ENCODE peak calls at places on chromosomes 4 and X, in four cellular contexts. Q is endothelial cell, V is retinal pigment epithelial cell, D is astrocyte of the spinal cord. R is an unnamed sample.

GRCh38 chr4:177393236-177393635 is 49.0 kb downstream of the AGA start:
- DNase-seq in D (no peak), Q (no peak), V (no peak), R (no peak)

GRCh38 chr4:185202984-185203379 is 818 bp downstream of the CFAP97 start:
- DNase-seq in V (no peak), Q (peak), D (no peak), R (no peak)

GRCh38 chrX:111041018-111041462 is 55.0 kb upstream of the PAK3 start:
- DNase-seq in V (peak), D (peak), Q (no peak), R (peak)

GRCh38 chr4:153467897-153468262 is 1.7 kb downstream of the TMEM131L start:
- DNase-seq in V (no peak), D (no peak), Q (no peak), R (no peak)

GRCh38 chr4:138039010-138039409 is 203.1 kb downstream of the SLC7A11 start:
- DNase-seq in D (peak), V (no peak), Q (no peak), R (no peak)

GRCh38 chr4:148770377-148770776 is 328.2 kb upstream of the NR3C2 start:
- DNase-seq in Q (no peak), D (no peak), V (no peak), R (no peak)

GRCh38 chr4:113776016-113776415 is 14.5 kb upstream of the CAMK2D start:
- DNase-seq in V (no peak), D (no peak), Q (no peak), R (no peak)

GRCh38 chrX:140439455-140439854 is 65.4 kb downstream of the SOX3 start:
- DNase-seq in D (peak), V (no peak), Q (peak), R (no peak)

GRCh38 chrX:25015486-25016360 is at the start of gene ARX:
- DNase-seq in D (peak), Q (peak), V (peak), R (no peak)

GRCh38 chrX:110733166-110733565 is 62.5 kb downstream of the CHRDL1 start:
- DNase-seq in V (no peak), D (no peak), Q (no peak), R (no peak)

GRCh38 chr4:70505152-70505748 is 13.1 kb upstream of the AMTN start:
- DNase-seq in V (no peak), Q (peak), D (peak), R (peak)

GRCh38 chr4:8117278-8117682 is 41.3 kb downstream of the ABLIM2 start:
- DNase-seq in Q (no peak), D (no peak), V (no peak), R (peak)

GRCh38 chr4:113881256-113881655 is 98.2 kb downstream of the ARSJ start:
- DNase-seq in V (no peak), Q (no peak), D (peak), R (no peak)

GRCh38 chrX:69197690-69198089 is 32.4 kb upstream of the PJA1 start:
- DNase-seq in Q (no peak), V (no peak), D (no peak), R (no peak)

GRCh38 chr4:26175016-26175786 is 145.6 kb upstream of the RBPJ start:
- DNase-seq in Q (no peak), V (no peak), D (no peak), R (no peak)

GRCh38 chrX:1700757-1701156 is 85.9 kb downstream of the ASMT start:
- DNase-seq in D (no peak), Q (no peak), V (no peak), R (no peak)
- TF ChIP-seq CTCF in D (no peak), Q (no peak), V (no peak), R (no peak)

GRCh38 chrX:150203249-150203647 is 159.9 kb upstream of the MAMLD1 start:
- DNase-seq in V (no peak), Q (no peak), D (no peak), R (no peak)
- TF ChIP-seq CTCF in V (no peak), Q (no peak), D (no peak), R (no peak)

DNA sequence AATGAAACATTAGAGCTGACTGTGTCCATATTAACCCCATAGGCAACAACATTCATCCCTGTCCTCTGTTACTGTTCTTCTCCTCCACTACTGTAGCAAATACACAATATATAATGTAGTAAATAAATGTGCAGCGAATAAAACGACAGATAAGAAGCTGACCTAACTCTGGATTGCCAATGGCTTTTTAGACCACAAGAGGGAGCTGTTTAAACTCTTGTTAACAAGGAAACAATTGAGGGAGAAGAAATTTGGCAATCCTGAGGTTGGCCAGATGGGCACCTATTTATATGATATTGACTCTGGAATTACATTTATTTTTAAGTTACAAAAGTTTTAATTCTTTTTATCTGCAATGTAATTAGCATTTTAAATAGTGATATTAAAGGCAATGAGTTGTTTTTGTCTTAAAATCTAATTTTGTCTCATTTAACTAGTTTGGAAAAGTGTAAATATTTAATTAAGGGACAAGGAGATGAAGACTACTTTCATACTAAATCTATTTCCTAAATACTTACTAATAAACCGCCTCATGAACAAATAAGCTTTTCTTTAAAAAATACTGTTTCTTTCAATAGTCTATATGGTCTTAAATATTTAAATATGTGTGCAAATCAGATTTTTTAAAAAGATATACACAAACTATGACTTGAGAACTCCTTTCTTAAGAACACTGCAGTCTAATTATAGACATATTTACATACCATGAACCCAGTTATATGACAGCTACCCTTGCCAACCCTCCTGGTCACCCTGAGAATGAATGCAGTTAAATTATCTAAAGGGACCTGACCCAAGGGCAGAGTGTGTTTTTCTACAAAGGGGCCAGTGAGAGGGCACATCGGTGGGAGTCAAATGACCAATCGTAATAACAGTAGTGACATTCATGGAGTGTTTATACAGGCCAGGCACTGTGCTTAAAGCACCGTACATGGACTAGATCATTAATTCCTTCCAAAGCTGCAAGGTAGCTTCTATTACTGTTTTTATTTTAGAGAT is 52.9 kb upstream of the HPF1 start:
- DNase-seq in D (peak), Q (peak), V (peak), R (peak)
- TF ChIP-seq CTCF in D (peak), Q (peak), V (peak), R (peak)

GRCh38 chr4:169774466-169775445 is 17.0 kb upstream of the HPF1 start:
- DNase-seq in V (no peak), D (peak), Q (peak), R (no peak)
- TF ChIP-seq CTCF in V (peak), D (peak), Q (peak), R (no peak)

GRCh38 chr4:94334962-94335361 is 7.7 kb downstream of the HPGDS start:
- DNase-seq in V (no peak), D (no peak), Q (no peak), R (no peak)

GRCh38 chr4:94334519-94334918 is 8.1 kb downstream of the HPGDS start:
- DNase-seq in Q (no peak), D (no peak), V (no peak), R (no peak)

GRCh38 chr4:94333864-94334263 is 8.8 kb downstream of the HPGDS start:
- DNase-seq in Q (no peak), D (no peak), V (no peak), R (no peak)

GRCh38 chr4:94329933-94330332 is 12.7 kb downstream of the HPGDS start:
- DNase-seq in D (no peak), Q (no peak), V (no peak), R (no peak)

DNA sequence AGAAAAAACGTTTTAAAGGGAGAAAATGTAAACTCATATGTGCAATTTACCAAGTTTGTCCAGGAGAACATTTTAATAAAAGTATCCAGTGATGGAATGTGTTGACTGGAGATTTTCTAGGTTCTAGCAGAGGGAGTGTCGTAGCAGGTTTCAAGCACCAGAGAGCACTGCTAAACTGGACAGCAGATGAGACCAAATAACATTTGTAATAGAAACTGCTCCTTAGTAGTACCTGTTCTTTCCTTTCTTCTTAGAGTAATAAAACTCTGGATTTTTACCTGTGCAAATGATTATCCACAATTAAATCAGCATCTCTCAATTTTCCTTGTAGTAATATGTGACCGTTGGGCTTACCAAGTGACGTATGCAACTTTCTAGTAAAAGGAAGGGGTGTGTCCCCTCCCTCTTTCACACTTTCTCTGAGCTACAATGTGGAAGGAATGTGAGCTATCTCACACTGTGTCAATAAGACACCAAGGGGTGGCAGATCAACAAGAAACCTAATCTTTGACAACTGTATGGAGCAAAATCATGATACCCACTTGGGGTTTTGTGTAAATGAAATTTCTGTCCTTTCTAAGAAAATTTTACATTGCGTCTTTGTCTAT is 9.5 kb downstream of the HPGDS start:
- DNase-seq in V (no peak), Q (no peak), D (no peak), R (peak)
- TF ChIP-seq CTCF in V (peak), Q (no peak), D (peak), R (no peak)

DNA sequence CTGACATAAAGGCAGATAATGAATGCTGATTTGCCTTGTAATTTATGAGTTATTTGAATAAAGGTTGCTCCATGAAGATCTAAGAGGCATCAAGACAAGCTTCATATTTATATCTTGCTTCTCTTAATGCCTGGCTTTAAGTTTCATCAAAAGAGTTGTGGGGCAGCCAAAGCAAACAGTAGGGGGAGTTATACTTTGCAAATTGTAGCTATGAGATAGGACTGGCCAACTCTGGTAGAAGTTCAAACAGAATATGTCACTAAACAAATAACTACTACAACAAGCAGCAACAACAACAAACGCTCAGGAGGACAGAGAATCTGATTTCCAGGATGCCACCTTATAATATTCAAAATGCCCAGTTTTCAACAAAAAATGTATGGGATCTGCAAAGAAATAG is 69.1 kb upstream of the PLAC1 start:
- DNase-seq in V (no peak), Q (no peak), D (no peak), R (no peak)
- TF ChIP-seq CTCF in V (peak), Q (no peak), D (peak), R (no peak)

GRCh38 chr4:140423106-140423505 is 4.3 kb downstream of the CLGN start:
- DNase-seq in Q (no peak), V (peak), D (peak), R (no peak)

GRCh38 chr4:140427104-140427918 is at the start of gene CLGN:
- DNase-seq in V (peak), Q (peak), D (peak), R (peak)

GRCh38 chr4:140427919-140428471 is 547 bp upstream of the CLGN start:
- DNase-seq in Q (no peak), D (no peak), V (no peak), R (no peak)

DNA sequence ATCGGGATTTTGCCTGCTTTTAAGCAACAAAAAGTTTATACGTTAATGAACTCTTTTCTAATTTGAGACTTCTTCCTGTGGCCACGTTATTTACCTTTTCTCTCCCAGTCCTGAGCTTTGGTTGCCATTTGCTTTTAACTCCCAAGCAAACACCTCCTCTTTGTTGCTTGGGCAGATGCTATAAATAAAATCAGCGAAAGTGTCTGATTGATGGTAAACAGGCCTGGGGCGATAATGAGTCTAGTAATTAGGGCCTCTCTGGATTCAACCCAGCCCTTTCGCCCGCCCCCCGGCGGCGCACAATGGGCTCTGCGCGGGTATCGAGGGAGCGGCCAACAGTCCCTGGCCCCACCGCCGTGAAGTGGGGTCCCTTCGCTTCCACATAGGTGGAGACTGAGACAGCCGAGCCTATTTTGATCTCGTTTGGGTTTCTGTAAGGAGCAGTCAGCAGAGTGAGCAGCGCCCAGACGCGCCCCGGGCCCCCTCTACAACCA is 791 bp downstream of the CLGN start:
- DNase-seq in V (no peak), Q (peak), D (peak), R (peak)
- TF ChIP-seq CTCF in V (peak), Q (no peak), D (peak), R (no peak)

DNA sequence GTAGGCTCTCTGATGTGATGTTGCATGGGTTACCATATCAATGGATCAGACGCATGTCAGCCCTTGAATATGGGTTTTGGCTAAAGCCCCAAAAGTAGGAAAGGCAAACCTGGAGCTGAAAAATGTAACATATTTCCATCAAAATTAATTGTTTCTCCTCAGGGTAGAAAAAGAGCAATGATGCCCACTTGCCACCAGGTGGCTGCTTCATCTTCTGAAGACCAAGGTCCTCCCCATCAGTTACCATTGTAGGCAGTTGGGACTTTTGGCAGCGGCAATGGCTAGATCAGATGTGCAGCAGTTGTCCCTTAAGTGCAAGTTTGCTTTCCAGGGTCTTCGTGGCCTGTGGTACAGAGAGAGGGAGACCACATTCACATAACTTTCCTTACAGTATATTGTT is 118.2 kb downstream of the NAF1 start:
- DNase-seq in V (peak), Q (peak), D (peak), R (peak)
- TF ChIP-seq CTCF in V (peak), Q (peak), D (peak), R (no peak)

R was measured in Calu3.